ENCODE peak calls at places on chromosome 2, in four cellular contexts. A, Y, X and E are unnamed samples.

GRCh38 chr2:18187214-18187613 is 308.7 kb downstream of the KCNS3 start:
- DNase-seq in X (no peak), Y (no peak), A (no peak), E (no peak)

GRCh38 chr2:12502759-12503158 is 214.0 kb upstream of the TRIB2 start:
- DNase-seq in A (no peak), Y (no peak), X (no peak), E (no peak)

GRCh38 chr2:216131175-216131926 is 22.2 kb downstream of the XRCC5 start:
- DNase-seq in A (no peak), X (no peak), Y (no peak), E (no peak)

GRCh38 chr2:222976521-222977076 is 75.4 kb upstream of the KCNE4 start:
- DNase-seq in A (no peak), Y (no peak), X (no peak), E (no peak)

GRCh38 chr2:128623776-128624424 is 305.2 kb upstream of the HS6ST1 start:
- DNase-seq in X (no peak), Y (peak; percentile 34), A (no peak), E (no peak)

GRCh38 chr2:240810199-240810598 is 9.8 kb downstream of the KIF1A start:
- DNase-seq in X (peak; percentile 24), Y (no peak), A (no peak), E (no peak)

GRCh38 chr2:218012306-218012705 is 9.5 kb upstream of the TNS1 start:
- DNase-seq in A (no peak), X (no peak), Y (no peak), E (no peak)

GRCh38 chr2:65675350-65675749 is 243.0 kb upstream of the SPRED2 start:
- DNase-seq in X (no peak), Y (no peak), A (no peak), E (no peak)

GRCh38 chr2:129767346-129767745 is 212.1 kb upstream of the RAB6C start:
- DNase-seq in X (no peak), A (no peak), Y (no peak), E (no peak)

DNA sequence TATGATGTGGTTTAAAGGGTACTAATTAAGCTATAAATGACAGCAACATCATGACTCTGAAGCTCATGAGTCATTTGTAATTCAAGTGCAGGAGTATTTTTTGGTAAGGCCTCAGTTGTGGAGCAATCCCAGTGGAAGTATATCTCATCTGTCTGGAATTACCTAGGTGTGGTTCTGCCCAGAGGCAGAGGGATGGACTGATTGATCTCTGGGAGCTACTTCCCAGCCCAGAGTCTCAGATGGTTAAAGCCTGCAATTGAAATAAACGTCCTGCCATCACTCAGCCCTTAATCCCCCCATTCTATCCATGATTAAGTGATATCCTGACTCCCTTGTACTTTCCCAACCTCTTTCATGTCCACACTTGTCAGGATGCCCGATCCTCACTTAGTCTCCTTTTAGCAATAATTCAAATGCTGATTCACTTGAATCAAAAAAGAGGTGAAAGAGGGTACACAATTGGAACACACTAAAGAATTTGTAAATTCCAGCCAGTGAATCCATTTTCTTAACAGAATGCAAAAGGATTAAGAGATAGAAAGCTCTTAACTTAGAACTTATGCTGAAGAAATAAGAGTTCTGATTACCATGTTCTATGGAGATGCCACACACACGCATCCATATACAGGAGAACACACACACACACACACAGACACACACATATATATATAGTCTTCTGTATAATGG is 664.3 kb downstream of the NYAP2 start:
- DNase-seq in Y (no peak), X (no peak), A (no peak), E (no peak)
- H3K27ac ChIP-seq in Y (no peak overlapping the region), X (no peak overlapping the region), A (no peak overlapping the region), E (no peak overlapping the region)

GRCh38 chr2:32039447-32040219 is at the start of gene DPY30:
- DNase-seq in Y (peak; percentile 62), X (peak; percentile 91), A (peak; percentile 90), E (peak; percentile 96)
- TF ChIP-seq REST in Y (no peak), X (peak; percentile 75), A (no peak), E (no peak)

GRCh38 chr2:46230115-46230571 is 67.1 kb upstream of the EPAS1 start:
- DNase-seq in A (no peak), Y (peak; percentile 37), X (peak; percentile 24), E (peak; percentile 34)

GRCh38 chr2:46227674-46228289 is 69.4 kb upstream of the EPAS1 start:
- DNase-seq in A (no peak), X (no peak), Y (no peak), E (no peak)

GRCh38 chr2:46230677-46231425 is 66.4 kb upstream of the EPAS1 start:
- DNase-seq in A (no peak), Y (no peak), X (no peak), E (no peak)

GRCh38 chr2:46231721-46232120 is 65.5 kb upstream of the EPAS1 start:
- DNase-seq in X (no peak), A (no peak), Y (no peak), E (no peak)

DNA sequence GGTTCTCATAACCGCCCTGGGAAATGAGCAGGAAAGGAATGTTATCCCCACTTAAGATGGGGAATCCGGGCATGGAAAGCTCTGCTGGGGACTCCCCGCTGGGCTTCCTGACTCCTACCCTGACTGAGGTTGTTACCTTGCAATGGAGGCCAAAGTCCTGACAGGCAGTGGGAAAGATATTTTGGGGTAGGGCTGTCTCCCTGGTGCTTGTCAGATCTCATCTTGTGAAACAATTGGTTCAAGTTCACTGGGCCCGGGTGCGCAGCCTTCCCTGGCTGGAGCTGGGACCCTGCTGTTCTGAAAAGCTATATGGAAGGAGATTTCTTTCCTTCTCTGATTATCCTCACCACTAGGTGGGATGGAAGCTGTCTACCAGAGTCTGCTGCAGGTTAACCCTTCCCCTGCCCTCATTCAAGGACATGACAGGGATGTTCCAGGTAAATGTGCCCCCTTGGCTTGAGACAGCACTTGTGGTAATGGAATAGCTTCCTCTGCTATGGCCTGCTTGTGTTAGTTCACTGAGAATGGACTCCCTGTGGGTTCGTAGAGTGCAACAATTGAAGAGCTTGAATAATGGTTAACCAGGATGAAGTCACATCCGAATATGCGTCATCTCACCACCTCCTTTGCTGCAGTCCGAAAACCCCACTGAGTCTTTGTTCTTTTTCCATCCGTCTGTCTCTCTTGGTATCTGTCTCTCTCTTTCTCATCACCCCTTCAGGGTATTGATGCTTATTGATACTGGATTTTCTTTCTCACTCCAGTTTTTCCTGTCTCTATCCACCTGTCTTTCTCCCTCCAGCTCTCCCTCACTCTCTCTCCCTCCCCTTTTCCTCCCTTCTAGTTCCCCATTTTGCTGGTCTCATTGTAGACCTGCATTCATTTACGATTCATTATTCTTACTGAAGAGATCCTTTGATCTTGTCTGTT is 67.8 kb upstream of the EPAS1 start:
- DNase-seq in Y (peak; percentile 89), X (peak; percentile 87), A (no peak), E (peak; percentile 65)
- TF ChIP-seq CREB1 in Y (peak; percentile 80), X (peak; percentile 63), A (no peak), E (peak; percentile 55)

GRCh38 chr2:26924731-26925099 is 45.7 kb upstream of the MAPRE3 start:
- DNase-seq in Y (no peak), X (no peak), A (no peak), E (no peak)
- H3K27ac ChIP-seq in Y (no peak overlapping the region), X (peak overlapping the region; percentile 75), A (no peak overlapping the region), E (no peak overlapping the region)

GRCh38 chr2:34533585-34534225 is 934.6 kb upstream of the FAM98A start:
- DNase-seq in Y (no peak), A (no peak), X (no peak), E (no peak)
- TF ChIP-seq REST in Y (no peak), A (no peak), X (no peak), E (no peak)

GRCh38 chr2:144328933-144329332 is 191.0 kb downstream of the ZEB2 start:
- DNase-seq in Y (no peak), A (no peak), X (no peak), E (no peak)
- TF ChIP-seq CREB1 in Y (no peak), A (no peak), X (no peak), E (no peak)